ENCODE peak calls at places on chromosomes 4 and X, in four cellular contexts. B is stimulated activated CD8-positive, alpha-beta memory T cell treated with anti-CD3 and anti-CD28 coated beads, Interleukin-2, amount 100 ng/mL, for 48 hours; M is AG04449; C is hippocampal formation. X is an unnamed sample.

GRCh38 chrX:103405009-103405333 is 28.6 kb downstream of the BEX3 start:
- DNase-seq in B (no peak), M (no peak), C (no peak), X (no peak)

GRCh38 chr4:90190510-90190909 is 63.3 kb downstream of the CCSER1 start:
- DNase-seq in B (no peak), M (no peak), C (no peak), X (no peak)

GRCh38 chr4:122150896-122151295 is 1.2 kb upstream of the BLTP1 start:
- DNase-seq in B (no peak), M (no peak), C (peak), X (no peak)

GRCh38 chr4:57926311-57926710 is 816.1 kb upstream of the IGFBP7 start:
- DNase-seq in B (no peak), M (no peak), C (no peak), X (no peak)

GRCh38 chr4:18844726-18845125 is 823.2 kb upstream of the LCORL start:
- DNase-seq in B (no peak), M (no peak), C (no peak), X (no peak)

GRCh38 chr4:110475881-110476818 is at the start of gene ENPEP:
- DNase-seq in B (no peak), M (no peak), C (no peak), X (no peak)

GRCh38 chrX:109600114-109600710 is 24.8 kb downstream of the KCNE5 start:
- DNase-seq in B (no peak), M (no peak), C (peak), X (no peak)

GRCh38 chrX:15854080-15854655 is 445 bp downstream of the AP1S2 start:
- DNase-seq in B (peak), M (no peak), C (no peak), X (peak)